ENCODE peak calls at places on chromosomes 2 and 18, in four cellular contexts. One of them, this sample, is unnamed.

GRCh38 chr2:109638807-109639206 is 24.6 kb downstream of the SOWAHC start:
- DNase-seq in endothelial cell of umbilical vein: no peak
- DNase-seq in hepatocyte: no peak
- DNase-seq in PC-9: no peak
- DNase-seq in this sample: no peak

GRCh38 chr2:237479747-237480146 is 7.3 kb upstream of the MLPH start:
- DNase-seq in endothelial cell of umbilical vein: no peak
- DNase-seq in hepatocyte: no peak
- DNase-seq in PC-9: no peak
- DNase-seq in this sample: no peak

GRCh38 chr2:15808221-15808574 is 132.2 kb upstream of the MYCN start:
- DNase-seq in endothelial cell of umbilical vein: no peak
- DNase-seq in hepatocyte: no peak
- DNase-seq in PC-9: no peak
- DNase-seq in this sample: no peak

GRCh38 chr2:143686585-143687164 is 557.5 kb downstream of the ARHGAP15 start:
- DNase-seq in endothelial cell of umbilical vein: peak; percentile 60
- DNase-seq in hepatocyte: peak; percentile 46
- DNase-seq in PC-9: no peak
- DNase-seq in this sample: peak; percentile 74

GRCh38 chr18:79512461-79513380 is 117.0 kb downstream of the NFATC1 start:
- DNase-seq in endothelial cell of umbilical vein: no peak
- DNase-seq in hepatocyte: no peak
- DNase-seq in PC-9: no peak
- DNase-seq in this sample: no peak

GRCh38 chr2:188369365-188369764 is 77.7 kb downstream of the GULP1 start:
- DNase-seq in endothelial cell of umbilical vein: peak; percentile 70
- DNase-seq in hepatocyte: peak; percentile 59
- DNase-seq in PC-9: no peak
- DNase-seq in this sample: peak; percentile 82

GRCh38 chr18:30177056-30177455 is 865.5 kb downstream of the DSC3 start:
- DNase-seq in endothelial cell of umbilical vein: no peak
- DNase-seq in hepatocyte: no peak
- DNase-seq in PC-9: no peak
- DNase-seq in this sample: peak; percentile 17

GRCh38 chr2:229044581-229044980 is 226.5 kb downstream of the PID1 start:
- DNase-seq in endothelial cell of umbilical vein: no peak
- DNase-seq in hepatocyte: no peak
- DNase-seq in PC-9: no peak
- DNase-seq in this sample: no peak

GRCh38 chr2:21333249-21333648 is 209.5 kb downstream of the TDRD15 start:
- DNase-seq in endothelial cell of umbilical vein: no peak
- DNase-seq in hepatocyte: no peak
- DNase-seq in PC-9: no peak
- DNase-seq in this sample: no peak

GRCh38 chr2:237465515-237466227 is 21.4 kb upstream of the MLPH start:
- DNase-seq in endothelial cell of umbilical vein: peak; percentile 75
- DNase-seq in hepatocyte: no peak
- DNase-seq in PC-9: peak; percentile 97
- DNase-seq in this sample: peak; percentile 93

GRCh38 chr2:31729442-31730092 is 148.8 kb upstream of the SRD5A2 start:
- DNase-seq in endothelial cell of umbilical vein: peak; percentile 7
- DNase-seq in hepatocyte: peak; percentile 41
- DNase-seq in PC-9: peak; percentile 43
- DNase-seq in this sample: peak; percentile 74

GRCh38 chr2:229033816-229034215 is 237.3 kb downstream of the PID1 start:
- DNase-seq in endothelial cell of umbilical vein: no peak
- DNase-seq in hepatocyte: no peak
- DNase-seq in PC-9: no peak
- DNase-seq in this sample: no peak

GRCh38 chr2:238015705-238016104 is 45.1 kb upstream of the SCLY start:
- DNase-seq in endothelial cell of umbilical vein: no peak
- DNase-seq in hepatocyte: no peak
- DNase-seq in PC-9: no peak
- DNase-seq in this sample: no peak

DNA sequence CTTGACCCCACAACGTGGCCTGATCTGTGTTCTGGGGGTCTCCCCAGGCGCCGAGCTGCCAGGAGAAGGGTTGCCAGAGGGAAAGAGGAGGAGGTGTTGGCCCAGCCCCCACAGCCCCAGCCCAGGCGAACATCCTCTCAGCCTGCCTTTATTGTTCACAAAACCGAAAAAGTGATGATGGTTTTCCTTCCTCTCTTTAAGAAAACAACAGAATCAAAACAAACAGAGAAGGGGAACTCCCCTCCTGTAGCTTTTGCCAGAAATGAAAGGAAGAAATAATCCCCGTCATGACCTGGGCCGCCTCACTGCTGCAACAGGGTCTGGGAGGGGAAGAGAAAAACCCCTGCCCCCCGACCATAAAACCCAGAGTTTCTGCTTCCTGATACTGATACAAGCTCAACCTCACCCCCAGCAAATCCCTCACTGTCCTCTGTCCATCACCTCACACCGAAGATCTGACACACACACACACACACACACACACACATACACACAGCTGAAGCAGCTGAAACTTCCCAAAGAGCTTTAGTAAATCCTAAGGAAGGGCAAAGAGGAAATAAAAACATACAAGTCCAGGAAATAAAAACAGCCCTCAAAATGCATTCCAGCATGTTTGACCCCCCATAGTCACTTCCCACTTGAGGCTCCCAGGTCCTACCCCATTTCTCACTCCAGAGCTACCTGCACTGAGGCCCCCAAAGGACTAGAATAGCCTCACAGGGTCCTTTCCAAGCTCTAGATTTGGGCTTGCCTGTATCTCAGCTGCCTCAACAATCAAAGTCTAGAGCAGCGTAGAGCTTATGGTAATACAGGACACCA is 51.8 kb downstream of the ZFP36L2 start:
- DNase-seq in endothelial cell of umbilical vein: peak; percentile 96
- DNase-seq in hepatocyte: no peak
- DNase-seq in PC-9: no peak
- DNase-seq in this sample: no peak
- H3K4me3 ChIP-seq in endothelial cell of umbilical vein: no peak overlapping the region
- H3K4me3 ChIP-seq in hepatocyte: no peak overlapping the region
- H3K4me3 ChIP-seq in PC-9: no peak overlapping the region
- H3K4me3 ChIP-seq in this sample: no peak overlapping the region

GRCh38 chr2:26035110-26035728 is 1.3 kb downstream of the RAB10 start:
- DNase-seq in endothelial cell of umbilical vein: peak; percentile 42
- DNase-seq in hepatocyte: no peak
- DNase-seq in PC-9: no peak
- DNase-seq in this sample: peak; percentile 24
- H4K20me1 ChIP-seq in endothelial cell of umbilical vein: peaks cover 2% of the 10 kb centered on the region
- H4K20me1 ChIP-seq in hepatocyte: peaks cover 53% of the 10 kb centered on the region
- H4K20me1 ChIP-seq in PC-9: peaks cover 58% of the 10 kb centered on the region
- H4K20me1 ChIP-seq in this sample: peaks cover 49% of the 10 kb centered on the region

GRCh38 chr18:36162981-36163380 is 24.3 kb upstream of the MOCOS start:
- DNase-seq in endothelial cell of umbilical vein: peak; percentile 79
- DNase-seq in hepatocyte: no peak
- DNase-seq in PC-9: no peak
- DNase-seq in this sample: no peak

GRCh38 chr18:36157441-36157840 is 27.7 kb downstream of the ELP2 start:
- DNase-seq in endothelial cell of umbilical vein: no peak
- DNase-seq in hepatocyte: no peak
- DNase-seq in PC-9: no peak
- DNase-seq in this sample: no peak

GRCh38 chr18:36153771-36154170 is 24.1 kb downstream of the ELP2 start:
- DNase-seq in endothelial cell of umbilical vein: no peak
- DNase-seq in hepatocyte: no peak
- DNase-seq in PC-9: no peak
- DNase-seq in this sample: no peak

GRCh38 chr18:36155960-36156757 is 26.5 kb downstream of the ELP2 start:
- DNase-seq in endothelial cell of umbilical vein: no peak
- DNase-seq in hepatocyte: no peak
- DNase-seq in PC-9: no peak
- DNase-seq in this sample: no peak

GRCh38 chr18:36158261-36158867 is 28.7 kb downstream of the ELP2 start:
- DNase-seq in endothelial cell of umbilical vein: peak; percentile 93
- DNase-seq in hepatocyte: no peak
- DNase-seq in PC-9: no peak
- DNase-seq in this sample: no peak
- H3K4me3 ChIP-seq in endothelial cell of umbilical vein: no peak overlapping the region
- H3K4me3 ChIP-seq in hepatocyte: no peak overlapping the region
- H3K4me3 ChIP-seq in PC-9: no peak overlapping the region
- H3K4me3 ChIP-seq in this sample: no peak overlapping the region

DNA sequence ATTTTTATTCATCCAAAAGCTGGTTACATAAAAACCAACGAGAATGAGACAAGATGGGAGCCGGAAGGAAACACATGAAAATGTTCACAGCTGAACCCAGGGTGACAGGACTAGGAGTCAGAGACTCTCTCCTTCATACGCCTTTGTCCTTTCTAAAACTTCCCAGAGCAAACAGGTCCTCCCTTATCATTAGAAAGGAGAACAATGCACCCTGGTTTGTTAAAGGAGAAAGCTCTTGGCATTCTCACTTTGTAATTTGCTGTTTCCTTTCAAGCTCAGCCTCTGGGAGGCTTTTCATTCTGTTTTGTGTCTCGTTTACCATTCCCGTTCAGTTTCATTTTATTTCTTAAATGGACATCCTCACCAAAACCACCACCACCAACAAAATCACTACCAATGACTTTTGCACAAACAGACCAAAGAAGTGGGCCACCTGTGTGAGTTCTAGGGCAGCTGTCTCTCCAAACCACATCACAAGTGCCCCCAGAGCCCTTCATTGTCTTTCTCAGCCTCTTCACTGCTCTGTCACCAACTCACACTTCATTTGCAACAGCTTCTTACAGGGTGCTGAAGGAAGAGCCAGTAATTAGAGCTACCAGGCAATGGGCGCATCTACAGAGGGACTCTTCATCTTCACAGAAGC is 105.3 kb downstream of the HDAC4 start:
- DNase-seq in endothelial cell of umbilical vein: peak; percentile 16
- DNase-seq in hepatocyte: no peak
- DNase-seq in PC-9: no peak
- DNase-seq in this sample: no peak
- H4K20me1 ChIP-seq in endothelial cell of umbilical vein: no peaks in the 10 kb centered on the region
- H4K20me1 ChIP-seq in hepatocyte: peaks cover 5% of the 10 kb centered on the region
- H4K20me1 ChIP-seq in PC-9: peaks cover 4% of the 10 kb centered on the region
- H4K20me1 ChIP-seq in this sample: no peaks in the 10 kb centered on the region

DNA sequence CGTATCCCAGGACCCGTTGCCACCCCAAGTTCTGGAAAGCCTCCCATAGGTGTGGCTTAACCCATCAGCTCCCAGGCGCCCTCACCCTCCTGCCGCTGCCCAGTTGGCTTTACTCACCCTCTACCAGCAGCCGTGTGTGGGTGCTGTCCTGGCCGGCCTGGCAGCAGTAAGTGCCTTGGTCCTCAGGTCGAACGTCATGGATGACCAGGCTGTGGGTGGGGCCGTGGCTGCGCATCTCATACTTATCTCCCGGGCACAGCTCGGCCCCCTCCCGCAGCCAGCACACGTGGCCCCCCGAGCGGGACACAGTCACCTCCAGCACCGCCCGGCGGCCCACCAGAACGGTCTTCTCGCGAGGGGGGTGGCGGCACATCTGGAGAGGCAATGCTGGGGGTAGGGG is 7.6 kb downstream of the TMEM198 start:
- DNase-seq in endothelial cell of umbilical vein: no peak
- DNase-seq in hepatocyte: peak; percentile 66
- DNase-seq in PC-9: no peak
- DNase-seq in this sample: peak; percentile 33
- H3K4me3 ChIP-seq in endothelial cell of umbilical vein: no peak overlapping the region
- H3K4me3 ChIP-seq in hepatocyte: no peak overlapping the region
- H3K4me3 ChIP-seq in PC-9: no peak overlapping the region
- H3K4me3 ChIP-seq in this sample: peak overlapping the region; percentile 72

GRCh38 chr2:69603146-69603743 is 40.3 kb downstream of the AAK1 start:
- DNase-seq in endothelial cell of umbilical vein: no peak
- DNase-seq in hepatocyte: no peak
- DNase-seq in PC-9: no peak
- DNase-seq in this sample: no peak

GRCh38 chr2:69608109-69608508 is 35.4 kb downstream of the AAK1 start:
- DNase-seq in endothelial cell of umbilical vein: no peak
- DNase-seq in hepatocyte: no peak
- DNase-seq in PC-9: no peak
- DNase-seq in this sample: no peak

GRCh38 chr2:69605332-69605731 is 38.2 kb downstream of the AAK1 start:
- DNase-seq in endothelial cell of umbilical vein: no peak
- DNase-seq in hepatocyte: no peak
- DNase-seq in PC-9: no peak
- DNase-seq in this sample: no peak

GRCh38 chr2:69604026-69604678 is 39.4 kb downstream of the AAK1 start:
- DNase-seq in endothelial cell of umbilical vein: no peak
- DNase-seq in hepatocyte: no peak
- DNase-seq in PC-9: no peak
- DNase-seq in this sample: no peak

GRCh38 chr2:69604844-69605243 is 38.7 kb downstream of the AAK1 start:
- DNase-seq in endothelial cell of umbilical vein: no peak
- DNase-seq in hepatocyte: no peak
- DNase-seq in PC-9: no peak
- DNase-seq in this sample: no peak
- H4K20me1 ChIP-seq in endothelial cell of umbilical vein: peaks cover 2% of the 10 kb centered on the region
- H4K20me1 ChIP-seq in hepatocyte: peaks cover 3% of the 10 kb centered on the region
- H4K20me1 ChIP-seq in PC-9: no peaks in the 10 kb centered on the region
- H4K20me1 ChIP-seq in this sample: no peaks in the 10 kb centered on the region

GRCh38 chr2:83585250-83585649 is 873.8 kb downstream of the SUCLG1 start:
- DNase-seq in endothelial cell of umbilical vein: peak; percentile 7
- DNase-seq in hepatocyte: no peak
- DNase-seq in PC-9: no peak
- DNase-seq in this sample: no peak
- H3K4me3 ChIP-seq in endothelial cell of umbilical vein: peak overlapping the region; percentile 39
- H3K4me3 ChIP-seq in hepatocyte: no peak overlapping the region
- H3K4me3 ChIP-seq in PC-9: no peak overlapping the region
- H3K4me3 ChIP-seq in this sample: peak overlapping the region; percentile 44

DNA sequence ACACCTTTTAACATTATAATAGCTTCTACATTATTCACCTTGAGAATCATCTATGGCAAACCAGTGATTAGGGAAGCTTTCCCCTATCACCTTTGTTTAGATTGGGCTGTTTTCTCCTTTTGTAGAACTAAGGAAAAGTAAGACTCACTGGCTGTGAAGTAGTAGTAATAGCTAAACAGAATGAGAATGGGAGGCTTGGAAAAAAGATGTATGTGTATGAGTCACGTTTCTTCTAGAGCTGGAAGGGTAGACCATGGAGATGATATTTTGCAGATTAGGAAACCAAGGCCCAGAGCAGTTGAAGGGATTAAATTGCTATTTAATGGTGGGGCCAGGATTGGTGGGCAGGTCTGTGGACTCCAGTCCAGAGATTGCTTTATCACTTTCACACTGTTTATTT is 214.5 kb downstream of the MCFD2 start:
- DNase-seq in endothelial cell of umbilical vein: peak; percentile 9
- DNase-seq in hepatocyte: peak; percentile 21
- DNase-seq in PC-9: no peak
- DNase-seq in this sample: peak; percentile 43
- H4K20me1 ChIP-seq in endothelial cell of umbilical vein: peaks cover 17% of the 10 kb centered on the region
- H4K20me1 ChIP-seq in hepatocyte: peaks cover 54% of the 10 kb centered on the region
- H4K20me1 ChIP-seq in PC-9: peaks cover 10% of the 10 kb centered on the region
- H4K20me1 ChIP-seq in this sample: peaks cover 27% of the 10 kb centered on the region